ENCODE peak calls at places on chromosomes 11 and 22, in eight cellular contexts. F is SK-N-SH, E is breast epithelium, C is endothelial cell of umbilical vein, X is stomach, V is GM23338, J is Panc1, N is esophagus muscularis mucosa. B is an unnamed sample.

GRCh38 chr11:130208241-130209127 is 48.9 kb downstream of the ST14 start:
- DNase-seq in X (peak; percentile 24), E (no peak), C (no peak), F (peak; percentile 30), V (no peak), J (no peak), N (no peak), B (no peak)

GRCh38 chr11:116170526-116171120 is 602.2 kb downstream of the BUD13 start:
- DNase-seq in X (no peak), J (no peak), N (peak; percentile 64), E (no peak), C (no peak), F (peak; percentile 52), V (peak; percentile 43), B (no peak)

GRCh38 chr11:120334894-120335462 is 1.2 kb upstream of the ARHGEF12 start:
- DNase-seq in X (peak; percentile 64), C (peak; percentile 91), F (peak; percentile 59), J (no peak), E (no peak), V (peak; percentile 79), N (no peak), B (peak; percentile 65)

GRCh38 chr22:35398574-35398973 is 1.4 kb upstream of the MCM5 start:
- DNase-seq in X (no peak), J (no peak), V (no peak), F (no peak), N (no peak), E (no peak), C (no peak), B (no peak)

GRCh38 chr11:35735903-35736302 is 73.3 kb downstream of the TRIM44 start:
- DNase-seq in X (no peak), N (no peak), F (no peak), E (no peak), V (no peak), C (peak; percentile 78), J (no peak), B (no peak)

GRCh38 chr11:96342971-96343711 is at the start of gene MAML2:
- DNase-seq in C (peak; percentile 91), X (peak; percentile 94), V (peak; percentile 98), N (peak; percentile 99), F (peak; percentile 94), E (peak; percentile 92), J (peak; percentile 89), B (peak; percentile 62)

GRCh38 chr11:124586247-124586860 is 16.6 kb downstream of the OR8A1 start:
- DNase-seq in X (peak; percentile 55), V (peak; percentile 76), C (peak; percentile 59), E (no peak), J (peak; percentile 47), N (no peak), F (peak; percentile 32), B (peak; percentile 10)

GRCh38 chr11:132142102-132142501 is 771.7 kb downstream of the NTM start:
- DNase-seq in E (no peak), J (no peak), N (no peak), V (no peak), F (no peak), C (no peak), X (no peak), B (no peak)

GRCh38 chr11:72781063-72781312 is 12.9 kb downstream of the STARD10 start:
- DNase-seq in J (no peak), V (peak; percentile 53), N (no peak), E (peak; percentile 71), F (no peak), C (no peak), X (peak; percentile 71), B (no peak)

GRCh38 chr11:33490842-33491370 is 209.7 kb downstream of the C11orf91 start:
- DNase-seq in X (no peak), V (no peak), C (no peak), N (no peak), E (no peak), F (no peak), J (no peak), B (no peak)

GRCh38 chr11:102172127-102172848 is 62.0 kb downstream of the YAP1 start:
- DNase-seq in J (no peak), N (no peak), X (no peak), E (no peak), C (peak; percentile 43), V (no peak), F (no peak), B (no peak)

GRCh38 chr11:108788565-108789199 is 123.8 kb downstream of the DDX10 start:
- DNase-seq in V (peak; percentile 75), F (no peak), N (no peak), C (peak; percentile 58), E (no peak), X (no peak), J (peak; percentile 18), B (no peak)

GRCh38 chr11:91664521-91664920 is 560.1 kb upstream of the FAT3 start:
- DNase-seq in J (no peak), E (no peak), V (peak; percentile 1), X (no peak), N (no peak), F (no peak), C (no peak), B (no peak)

GRCh38 chr22:35258144-35258988 is 1.1 kb downstream of the HMGXB4 start:
- DNase-seq in X (no peak), N (no peak), C (peak; percentile 45), E (no peak), V (peak; percentile 75), F (peak; percentile 48), J (no peak), B (no peak)

GRCh38 chr11:68843052-68843561 is 1.4 kb upstream of the CPT1A start:
- DNase-seq in F (no peak), E (no peak), V (peak; percentile 72), J (no peak), N (no peak), X (peak; percentile 63), C (peak; percentile 37), B (peak; percentile 48)
- TF ChIP-seq POLR2AphosphoS5 in F (no peak), E (no peak), V (no peak), J (no peak), N (no peak), X (no peak), C (no peak), B (no peak)

DNA sequence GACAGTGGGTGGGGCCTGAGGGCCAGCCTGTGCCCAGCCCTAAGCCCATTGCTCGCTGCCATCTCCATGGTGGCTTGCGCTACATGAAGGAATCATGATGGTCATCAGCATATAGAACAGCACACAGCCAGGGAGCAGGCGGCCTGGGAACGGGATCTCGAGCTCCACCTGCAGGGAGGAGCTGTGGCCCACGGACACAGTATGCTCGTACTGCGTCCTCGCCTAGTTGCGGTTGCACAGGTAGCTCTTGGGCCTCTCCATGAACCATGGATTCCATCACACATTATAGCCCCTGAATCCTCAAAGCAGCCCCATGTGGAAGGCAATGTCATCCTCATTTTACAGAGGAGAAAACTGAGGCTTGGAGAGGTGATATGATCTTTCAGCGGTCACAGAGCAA is 15.1 kb downstream of the SEC14L4 start:
- DNase-seq in V (peak; percentile 33), E (no peak), J (no peak), X (no peak), N (no peak), F (no peak), C (no peak), B (no peak)
- TF ChIP-seq CTCF in V (no peak), E (no peak), J (peak; percentile 62), X (no peak), N (no peak), F (no peak), C (peak; percentile 1), B (no peak)

GRCh38 chr22:37208401-37209139 is 3.7 kb downstream of the SSTR3 start:
- DNase-seq in C (no peak), X (no peak), V (no peak), N (no peak), J (no peak), F (peak; percentile 31), E (peak; percentile 34), B (no peak)

GRCh38 chr22:37207981-37208380 is 4.3 kb downstream of the SSTR3 start:
- DNase-seq in C (no peak), J (no peak), V (no peak), N (no peak), E (peak; percentile 5), X (no peak), F (no peak), B (no peak)

GRCh38 chr22:37205046-37205445 is 7.2 kb downstream of the SSTR3 start:
- DNase-seq in C (no peak), X (no peak), J (no peak), E (peak; percentile 30), V (no peak), F (peak; percentile 7), N (no peak), B (no peak)

GRCh38 chr22:37206118-37206840 is 6.0 kb downstream of the SSTR3 start:
- DNase-seq in N (no peak), J (no peak), E (peak; percentile 45), V (no peak), C (no peak), F (no peak), X (no peak), B (no peak)

DNA sequence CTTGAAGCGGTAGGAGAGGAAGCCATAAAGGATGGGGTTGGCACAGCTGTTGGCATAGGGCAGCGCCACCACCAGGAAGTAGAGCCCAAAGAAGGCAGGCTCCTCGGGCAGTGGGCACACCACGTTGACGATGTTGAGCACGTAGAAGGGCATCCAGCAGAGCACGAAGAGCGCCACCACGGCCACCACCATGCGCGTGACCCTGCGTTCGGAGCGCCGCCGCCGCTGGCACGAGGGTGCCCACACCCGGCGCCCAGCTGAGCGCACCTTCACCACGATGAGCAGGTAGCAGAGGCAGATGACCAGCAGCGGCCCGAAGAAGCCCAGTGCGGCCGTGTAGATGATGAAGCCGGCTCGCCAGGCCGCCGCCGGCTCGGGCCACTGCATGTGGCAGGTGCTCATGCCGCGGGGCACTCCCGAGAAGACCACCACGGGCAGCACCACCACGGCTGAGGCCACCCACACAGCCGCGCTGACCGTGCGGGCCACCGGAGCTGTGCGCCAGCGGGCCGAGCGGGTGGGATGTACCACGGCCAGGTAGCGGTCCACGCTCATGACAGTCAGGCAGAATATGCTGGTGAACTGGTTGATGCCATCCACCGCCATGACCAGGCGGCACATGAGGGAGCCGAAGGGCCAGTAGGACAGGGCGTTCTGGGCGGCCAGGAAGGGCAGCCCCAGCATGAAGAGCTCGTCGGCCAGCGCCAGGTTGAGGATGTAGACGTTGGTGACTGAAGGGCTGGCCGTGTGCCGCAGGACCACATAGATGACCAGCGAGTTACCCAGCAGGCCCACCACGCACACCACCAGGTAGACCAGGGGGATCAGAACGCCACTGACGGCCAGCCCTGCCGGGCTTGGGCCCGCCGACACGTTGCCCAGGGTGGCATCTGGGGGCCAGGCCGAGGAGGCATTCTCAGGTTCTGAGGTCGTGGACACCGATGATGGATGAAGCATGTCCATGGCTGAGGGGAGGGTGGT is 5.1 kb downstream of the SSTR3 start:
- DNase-seq in V (no peak), E (peak; percentile 50), X (no peak), F (no peak), J (no peak), C (no peak), N (no peak), B (no peak)
- H3K27ac ChIP-seq in V (no peak overlapping the region), E (no peak overlapping the region), X (no peak overlapping the region), F (no peak overlapping the region), J (no peak overlapping the region), C (no peak overlapping the region), N (no peak overlapping the region), B (no peak overlapping the region)

DNA sequence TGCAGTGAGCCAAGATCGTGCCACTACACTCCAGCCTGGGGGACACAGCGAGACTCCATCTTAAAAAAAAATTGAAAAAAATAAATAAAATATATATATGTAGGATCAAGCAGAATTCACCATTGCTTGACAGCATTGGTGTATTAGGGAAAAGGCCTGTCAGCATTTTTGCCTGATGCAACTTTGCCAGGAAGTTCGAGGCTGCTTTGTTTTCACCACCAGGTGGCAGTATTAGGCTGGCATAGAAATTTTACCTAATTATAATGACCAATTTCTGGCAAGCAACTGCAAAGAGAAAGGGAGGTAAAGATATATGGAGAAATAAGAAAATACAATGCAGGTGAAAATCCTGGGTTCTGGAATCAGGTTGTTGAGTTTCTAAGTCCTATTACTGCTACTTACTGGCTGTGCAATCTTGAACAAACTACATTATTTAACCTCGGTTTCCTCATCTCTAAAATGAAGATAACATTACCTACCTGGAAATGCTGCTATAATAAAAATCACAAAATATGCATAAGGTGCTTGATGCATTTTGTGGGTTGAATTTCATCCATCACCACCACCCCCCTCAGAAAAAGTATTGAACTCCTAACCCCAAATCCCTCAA is 24.7 kb downstream of the LAYN start:
- DNase-seq in X (peak; percentile 76), N (no peak), C (peak; percentile 77), F (peak; percentile 48), V (peak; percentile 87), E (peak; percentile 67), J (peak; percentile 80), B (peak; percentile 60)
- TF ChIP-seq POLR2AphosphoS5 in X (no peak), N (no peak), C (no peak), F (no peak), V (no peak), E (no peak), J (no peak), B (no peak)